ENCODE peak calls at places on chromosomes 5 and 9, in ten cellular contexts. W is pulmonary artery endothelial cell; M is stimulated activated CD4-positive, alpha-beta T cell treated with anti-CD3 and anti-CD28 coated beads, TNF-alpha, amount 100 ng/mL, for 24 hours; B is LoVo; F is non-pigmented ciliary epithelial cell; I is ELF-1; N is mucosa of descending colon; H is DND-41; P is kidney; L is Caki2. A is an unnamed sample.

GRCh38 chr5:134609232-134609851 is 23.3 kb downstream of the SAR1B start:
- DNase-seq in W (no peak), M (no peak), B (no peak), F (no peak), I (no peak), N (no peak), H (no peak), P (no peak), L (peak; percentile 52), A (no peak)

GRCh38 chr5:142357469-142358090 is 32.8 kb upstream of the SPRY4 start:
- DNase-seq in W (no peak), M (no peak), B (no peak), F (no peak), I (no peak), N (no peak), H (peak; percentile 13), P (no peak), L (no peak), A (peak; percentile 57)

GRCh38 chr9:6226696-6227095 is 11.1 kb downstream of the IL33 start:
- DNase-seq in W (peak; percentile 82), M (no peak), B (no peak), F (peak; percentile 45), I (peak; percentile 13), N (no peak), H (no peak), P (no peak), L (no peak), A (no peak)

GRCh38 chr9:108377881-108378280 is 477.9 kb downstream of the ACTL7B start:
- DNase-seq in W (no peak), M (no peak), B (no peak), F (no peak), I (no peak), N (no peak), H (no peak), P (no peak), L (no peak), A (no peak)

GRCh38 chr9:33165263-33166151 is 1.6 kb downstream of the B4GALT1 start:
- DNase-seq in W (no peak), M (no peak), B (peak; percentile 60), F (no peak), I (peak; percentile 87), N (peak; percentile 78), H (peak; percentile 17), P (no peak), L (peak; percentile 61), A (no peak)

GRCh38 chr9:128203842-128204551 is 818 bp downstream of the DNM1 start:
- DNase-seq in W (no peak), M (no peak), B (no peak), F (no peak), I (peak; percentile 79), N (no peak), H (peak; percentile 52), P (no peak), L (peak; percentile 81), A (no peak)

GRCh38 chr9:14312721-14313377 is 1.1 kb downstream of the NFIB start:
- DNase-seq in W (no peak), M (no peak), B (no peak), F (no peak), I (peak; percentile 44), N (peak; percentile 49), H (no peak), P (peak; percentile 78), L (peak; percentile 48), A (no peak)

GRCh38 chr5:71810456-71811181 is 91.5 kb downstream of the CARTPT start:
- DNase-seq in W (no peak), M (no peak), B (no peak), F (no peak), I (no peak), N (no peak), H (no peak), P (no peak), L (no peak), A (no peak)

GRCh38 chr9:133708123-133708769 is 29.9 kb downstream of the SARDH start:
- DNase-seq in W (no peak), M (no peak), B (no peak), F (no peak), I (no peak), N (no peak), H (no peak), P (peak; percentile 71), L (no peak), A (no peak)

GRCh38 chr5:109654455-109654854 is 35.3 kb upstream of the MAN2A1 start:
- DNase-seq in W (no peak), M (no peak), B (no peak), F (no peak), I (no peak), N (no peak), H (no peak), P (no peak), L (peak; percentile 24), A (no peak)

A was measured in mesenteric fat pad.